ENCODE peak calls at places on chromosomes 5 and 9, in ten cellular contexts. F, D, C, X, B, N, E, K, Z and T are unnamed samples.

GRCh38 chr5:2165991-2166978 is 283.6 kb upstream of the IRX4 start:
- DNase-seq in Z (no peak), D (no peak), C (no peak), N (no peak), X (no peak), E (no peak), B (no peak), K (no peak), F (no peak), T (no peak)

GRCh38 chr5:5065472-5065871 is 74.7 kb upstream of the ADAMTS16 start:
- DNase-seq in B (no peak), K (no peak), F (no peak), E (no peak), X (no peak), C (no peak), N (no peak), Z (no peak), D (no peak), T (no peak)

GRCh38 chr5:1840741-1841521 is 39.7 kb downstream of the NDUFS6 start:
- DNase-seq in D (peak), F (peak), X (no peak), E (no peak), C (peak), N (no peak), B (peak), K (no peak), Z (no peak), T (no peak)

GRCh38 chr5:10310073-10310779 is 2.5 kb upstream of the CMBL start:
- DNase-seq in F (no peak), X (no peak), K (no peak), N (no peak), C (peak), B (no peak), Z (peak), D (no peak), E (no peak), T (no peak)

GRCh38 chr5:174292348-174292747 is 246.8 kb downstream of the NSG2 start:
- DNase-seq in E (peak), K (no peak), X (no peak), B (no peak), C (no peak), D (no peak), N (no peak), F (no peak), Z (no peak), T (no peak)

GRCh38 chr9:20835364-20836286 is 151.6 kb downstream of the FOCAD start:
- DNase-seq in B (peak), X (no peak), F (no peak), D (no peak), Z (peak), C (peak), E (no peak), N (no peak), K (no peak), T (no peak)

GRCh38 chr5:146027746-146028145 is 77.6 kb downstream of the PLAC8L1 start:
- DNase-seq in E (no peak), D (no peak), N (no peak), X (no peak), F (no peak), B (no peak), Z (peak), K (no peak), C (no peak), T (no peak)

GRCh38 chr5:138330813-138331448 is 673 bp downstream of the CDC25C start:
- DNase-seq in K (no peak), F (no peak), B (no peak), N (no peak), X (no peak), D (no peak), Z (peak), E (no peak), C (no peak), T (no peak)

GRCh38 chr5:144598451-144599068 is 427.9 kb downstream of the KCTD16 start:
- DNase-seq in Z (no peak), E (no peak), K (no peak), C (no peak), B (no peak), D (no peak), F (peak), X (no peak), N (no peak), T (no peak)

GRCh38 chr5:79346420-79346824 is 110.5 kb downstream of the JMY start:
- DNase-seq in Z (peak), X (no peak), K (no peak), D (no peak), F (no peak), C (peak), N (no peak), B (no peak), E (no peak), T (no peak)

GRCh38 chr5:79746645-79747044 is 57.0 kb downstream of the CMYA5 start:
- DNase-seq in Z (no peak), E (no peak), F (peak), K (no peak), N (no peak), C (no peak), X (no peak), B (no peak), D (no peak), T (no peak)

GRCh38 chr5:122101636-122102285 is 23.7 kb upstream of the LOX start:
- DNase-seq in D (no peak), X (no peak), F (peak), Z (peak), K (no peak), N (no peak), C (peak), B (no peak), E (peak), T (no peak)

GRCh38 chr5:173420108-173420507 is 91.9 kb upstream of the STC2 start:
- DNase-seq in F (peak), Z (no peak), N (no peak), B (no peak), X (peak), D (no peak), K (no peak), E (no peak), C (no peak), T (no peak)

GRCh38 chr9:80836013-80836412 is 853.3 kb downstream of the TLE1 start:
- DNase-seq in N (no peak), F (no peak), D (no peak), X (no peak), C (no peak), B (no peak), E (no peak), K (no peak), Z (no peak), T (no peak)

GRCh38 chr5:123810253-123810652 is 298.3 kb downstream of the CSNK1G3 start:
- DNase-seq in B (peak), C (no peak), D (no peak), N (no peak), K (no peak), E (no peak), Z (no peak), X (no peak), F (no peak), T (no peak)

GRCh38 chr9:7216004-7216821 is 458.4 kb downstream of the KDM4C start:
- DNase-seq in E (no peak), X (no peak), B (no peak), N (no peak), F (no peak), D (no peak), Z (peak), C (peak), K (no peak), T (no peak)

GRCh38 chr9:121714075-121714705 is 62.8 kb downstream of the DAB2IP start:
- DNase-seq in E (no peak), F (no peak), B (no peak), C (no peak), X (no peak), K (no peak), Z (no peak), N (no peak), D (no peak), T (no peak)

GRCh38 chr5:169302491-169303118 is 1.7 kb upstream of the SLIT3 start:
- DNase-seq in B (peak), X (peak), F (peak), K (peak), Z (peak), C (peak), N (peak), E (peak), D (peak), T (no peak)

GRCh38 chr5:92308679-92309078 is 925.6 kb upstream of the ARRDC3 start:
- DNase-seq in Z (no peak), E (no peak), N (no peak), K (no peak), B (no peak), X (no peak), F (peak), C (no peak), D (no peak), T (no peak)

GRCh38 chr9:137301086-137301947 is 754 bp downstream of the NRARP start:
- DNase-seq in N (no peak), F (peak), E (peak), K (peak), B (no peak), C (peak), Z (peak), D (peak), X (no peak), T (peak)

GRCh38 chr9:105405514-105406131 is 42.2 kb upstream of the FSD1L start:
- DNase-seq in C (no peak), B (no peak), F (no peak), N (peak), Z (peak), K (no peak), X (no peak), D (no peak), E (peak), T (peak)

GRCh38 chr5:10724799-10725507 is 36.1 kb downstream of the DAP start:
- DNase-seq in K (peak), X (peak), D (no peak), N (no peak), E (no peak), Z (peak), B (no peak), C (peak), F (peak), T (no peak)

DNA sequence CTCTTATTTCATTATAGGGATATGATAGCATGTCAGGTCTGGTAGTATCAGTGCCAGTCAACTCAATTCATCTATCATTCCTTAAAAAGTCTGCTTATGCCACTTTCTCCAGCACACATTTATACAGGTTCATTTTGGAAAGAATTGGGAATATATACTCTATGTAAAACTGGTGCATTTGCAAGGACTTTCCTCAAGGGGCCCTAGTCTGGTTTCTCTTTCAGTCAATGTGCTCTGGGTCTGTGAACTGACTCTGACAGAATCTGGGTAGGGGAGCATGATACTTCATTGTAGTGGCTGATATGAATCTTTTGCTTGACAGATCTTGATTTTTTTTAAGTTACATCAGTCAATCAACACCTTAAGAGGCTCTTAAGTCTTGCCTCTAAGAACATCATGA is 313.9 kb downstream of the HTR1A start:
- DNase-seq in X (no peak), N (no peak), B (no peak), D (no peak), K (no peak), Z (no peak), C (no peak), E (no peak), F (no peak), T (no peak)
- TF ChIP-seq CTCF in X (no peak), N (no peak), B (no peak), D (no peak), K (no peak), Z (no peak), C (no peak), E (no peak), F (no peak), T (no peak)

DNA sequence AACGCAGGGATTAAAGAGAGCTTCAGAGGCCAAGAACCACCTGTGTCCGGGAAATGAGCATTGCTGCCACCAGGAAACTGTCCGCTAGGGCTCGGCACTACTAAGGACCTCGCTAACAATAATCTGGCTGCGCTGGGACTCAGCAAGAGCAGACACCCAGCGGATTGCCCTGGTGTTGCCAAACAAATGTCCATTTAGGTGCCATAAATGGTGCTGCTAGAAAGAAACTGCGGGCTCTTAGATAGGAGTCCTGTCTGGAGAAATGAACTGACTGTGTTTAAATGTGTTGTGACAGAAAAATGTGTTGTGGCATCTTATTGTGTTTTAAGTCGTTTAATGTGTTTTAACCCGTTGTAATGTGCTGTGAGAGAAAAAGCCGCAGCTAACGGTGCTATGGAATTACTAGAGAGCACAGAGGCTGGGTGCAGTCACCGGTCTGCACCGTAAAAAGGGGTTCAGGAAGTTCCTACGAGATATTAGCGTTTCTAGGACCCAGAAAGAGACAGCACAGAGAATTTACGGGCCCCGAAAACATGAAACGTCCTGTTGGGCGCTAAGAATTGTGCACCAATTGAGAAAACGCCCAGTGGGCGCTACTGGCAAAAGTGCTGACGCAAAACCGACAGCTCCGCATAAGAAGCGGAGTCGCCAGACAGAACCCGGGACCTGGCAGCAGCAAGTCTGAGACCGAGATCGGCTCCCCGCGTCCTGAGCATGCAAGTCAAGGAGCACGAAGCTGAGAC is 90.6 kb downstream of the ANXA2R start:
- DNase-seq in E (peak), X (peak), B (no peak), N (peak), D (no peak), F (peak), K (peak), C (peak), Z (no peak), T (peak)
- TF ChIP-seq CTCF in E (peak), X (peak), B (no peak), N (peak), D (no peak), F (peak), K (no peak), C (peak), Z (no peak), T (peak)

GRCh38 chr5:58967597-58968281 is 384.9 kb downstream of the RAB3C start:
- DNase-seq in F (no peak), X (no peak), E (no peak), D (no peak), K (no peak), N (no peak), Z (no peak), C (no peak), B (no peak), T (no peak)

GRCh38 chr5:58972301-58972700 is 389.4 kb downstream of the RAB3C start:
- DNase-seq in F (no peak), C (peak), E (no peak), B (no peak), Z (no peak), N (no peak), K (no peak), X (no peak), D (no peak), T (no peak)

GRCh38 chr5:58969795-58970194 is 386.9 kb downstream of the RAB3C start:
- DNase-seq in E (no peak), F (no peak), K (no peak), Z (no peak), D (no peak), B (no peak), N (no peak), C (no peak), X (no peak), T (no peak)

GRCh38 chr5:58968350-58968749 is 385.5 kb downstream of the RAB3C start:
- DNase-seq in E (no peak), N (no peak), B (no peak), D (no peak), F (no peak), K (no peak), C (no peak), X (no peak), Z (no peak), T (no peak)

DNA sequence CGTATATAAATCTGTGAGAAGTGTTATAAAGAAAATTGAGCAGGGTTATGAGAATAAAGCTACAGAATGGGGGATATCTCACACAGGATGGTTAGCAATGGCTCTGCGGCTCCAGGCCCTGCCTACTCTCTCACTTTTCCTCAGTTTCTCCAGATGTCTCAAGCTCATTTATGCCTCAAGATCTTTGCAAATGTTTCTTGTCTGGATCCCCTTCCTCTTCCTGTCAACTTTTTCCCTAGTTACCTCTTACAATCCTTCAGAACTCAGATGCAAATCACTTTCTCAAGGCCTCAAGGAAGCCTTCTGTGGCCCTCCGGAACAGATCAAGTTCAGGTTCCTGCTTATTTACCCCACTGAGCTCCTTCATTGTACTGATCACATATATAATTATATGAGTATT is 386.4 kb downstream of the RAB3C start:
- DNase-seq in C (no peak), K (no peak), Z (no peak), B (no peak), N (no peak), E (no peak), F (no peak), D (no peak), X (no peak), T (no peak)
- TF ChIP-seq CTCF in C (no peak), K (no peak), Z (no peak), B (no peak), N (no peak), E (no peak), F (no peak), D (no peak), X (no peak), T (no peak)

DNA sequence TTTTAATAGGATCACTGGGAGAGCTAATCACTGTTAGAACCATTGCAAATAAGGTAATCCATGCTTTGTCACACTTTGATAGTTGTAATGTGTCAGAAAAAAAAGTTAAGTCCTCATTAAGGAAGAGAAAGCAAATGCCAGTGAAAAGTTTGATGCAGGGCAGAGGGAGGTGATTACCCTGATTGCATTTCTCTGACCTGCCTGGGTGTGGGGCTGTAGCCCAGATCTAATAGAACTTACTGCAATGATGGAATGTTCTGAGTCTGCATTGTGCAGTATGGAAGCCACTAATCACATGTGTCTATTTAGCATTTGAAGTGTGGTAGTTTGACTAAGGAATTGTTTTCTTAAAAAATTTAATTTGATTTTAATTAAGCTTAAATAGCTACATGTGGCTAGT is 202.7 kb downstream of the ATP10B start:
- DNase-seq in F (peak), K (no peak), X (no peak), D (no peak), Z (peak), C (no peak), N (no peak), E (peak), B (no peak), T (no peak)
- TF ChIP-seq CTCF in F (peak), K (no peak), X (no peak), D (peak), Z (peak), C (no peak), N (no peak), E (peak), B (peak), T (peak)

DNA sequence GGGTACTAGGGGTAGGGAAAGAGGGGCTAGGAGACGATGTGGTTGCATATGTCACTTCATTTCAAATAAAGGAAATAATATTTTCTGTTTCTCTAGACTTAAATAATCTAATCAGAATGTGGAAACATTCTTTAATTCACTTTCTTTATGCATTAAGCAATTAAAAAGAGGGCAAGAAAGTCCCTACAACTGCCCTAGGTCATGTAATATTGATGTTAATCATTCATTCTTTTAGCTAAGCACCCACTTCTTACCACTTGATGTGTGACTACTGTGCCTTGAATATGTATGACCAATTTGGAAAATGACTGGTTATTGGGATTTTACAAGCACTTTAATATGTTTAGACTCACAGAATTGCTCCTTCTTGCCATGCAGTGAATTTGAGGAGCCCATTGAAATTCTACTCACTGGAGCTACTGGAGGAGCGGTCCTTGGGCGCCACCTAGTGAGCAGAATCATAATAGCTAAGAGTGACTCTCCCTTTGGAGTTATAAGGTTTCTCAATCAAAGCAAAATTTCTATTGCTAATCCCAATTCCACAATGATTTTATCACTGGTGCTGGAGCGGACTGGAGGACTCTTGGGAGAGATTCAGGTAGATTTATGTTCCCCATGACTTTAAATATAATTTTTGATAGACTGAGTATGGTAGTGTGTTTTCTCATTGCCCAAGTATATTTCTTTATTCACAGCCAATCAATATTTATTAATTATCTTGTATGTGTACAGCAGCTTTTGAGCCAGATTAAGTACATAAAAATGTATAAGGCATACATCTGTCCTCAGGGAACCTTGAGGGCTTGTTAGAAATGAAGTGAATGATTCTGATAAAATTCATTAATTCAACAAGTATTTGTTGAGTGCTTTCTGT is 225.1 kb downstream of the ADGRV1 start:
- DNase-seq in N (peak), E (peak), X (peak), C (peak), Z (peak), K (peak), D (peak), F (peak), B (peak), T (no peak)
- TF ChIP-seq CTCF in N (peak), E (peak), X (peak), C (peak), Z (peak), K (peak), D (peak), F (peak), B (peak), T (peak)

GRCh38 chr5:96112703-96113102 is 151.1 kb upstream of the ELL2 start:
- DNase-seq in F (no peak), K (no peak), C (no peak), D (no peak), N (no peak), X (no peak), E (no peak), Z (no peak), B (no peak), T (no peak)

GRCh38 chr5:96111080-96111756 is 149.6 kb upstream of the ELL2 start:
- DNase-seq in C (no peak), B (no peak), E (no peak), K (no peak), D (no peak), Z (peak), X (no peak), N (no peak), F (no peak), T (no peak)

GRCh38 chr5:96110289-96110688 is 148.6 kb upstream of the ELL2 start:
- DNase-seq in D (no peak), N (no peak), Z (no peak), B (no peak), K (no peak), X (no peak), E (no peak), F (no peak), C (no peak), T (no peak)

GRCh38 chr5:96113170-96113939 is 151.7 kb upstream of the ELL2 start:
- DNase-seq in K (no peak), Z (peak), C (no peak), B (no peak), X (no peak), E (no peak), D (no peak), F (no peak), N (no peak), T (no peak)

GRCh38 chr5:96112123-96112670 is 150.5 kb upstream of the ELL2 start:
- DNase-seq in E (no peak), B (no peak), Z (no peak), C (no peak), N (no peak), D (no peak), X (no peak), F (no peak), K (no peak), T (no peak)
- TF ChIP-seq CTCF in E (no peak), B (peak), Z (no peak), C (no peak), N (no peak), D (no peak), X (no peak), F (peak), K (no peak), T (no peak)